ENCODE peak calls at places on chromosomes 12 and 14, in seven cellular contexts. P, J, R, Y, M, S and V are unnamed samples. For H4K20me1, the result is how much of the 10 kb centered on the place peaks cover.

GRCh38 chr12:123115409-123116111 is 35.3 kb downstream of the PITPNM2 start:
- DNase-seq in P (no peak), J (no peak), R (peak), Y (no peak), M (no peak), S (no peak), V (no peak)

GRCh38 chr12:11769723-11770514 is 120.4 kb downstream of the ETV6 start:
- DNase-seq in P (no peak), J (no peak), R (no peak), Y (no peak), M (no peak), S (no peak), V (no peak)

GRCh38 chr12:52197371-52198231 is 5.8 kb upstream of the KRT80 start:
- DNase-seq in P (no peak), J (no peak), R (no peak), Y (no peak), M (no peak), S (no peak), V (no peak)

GRCh38 chr12:110179291-110179690 is 55.1 kb downstream of the IFT81 start:
- DNase-seq in P (no peak), J (no peak), R (no peak), Y (no peak), M (no peak), S (no peak), V (no peak)

GRCh38 chr14:65877187-65877586 is 464.7 kb downstream of the FUT8 start:
- DNase-seq in P (no peak), J (no peak), R (no peak), Y (no peak), M (no peak), S (no peak), V (no peak)

GRCh38 chr14:77145975-77146740 is 4.6 kb upstream of the ZDHHC22 start:
- DNase-seq in P (peak), J (no peak), R (no peak), Y (no peak), M (no peak), S (no peak), V (no peak)

GRCh38 chr12:53803703-53804102 is 51.9 kb upstream of the CISTR start:
- DNase-seq in P (no peak), J (no peak), R (no peak), Y (no peak), M (no peak), S (no peak), V (no peak)

GRCh38 chr12:92096346-92097136 is 49.1 kb downstream of the BTG1 start:
- DNase-seq in P (no peak), J (no peak), R (no peak), Y (no peak), M (no peak), S (no peak), V (peak)

GRCh38 chr12:98644433-98644711 is 216 bp downstream of the IKBIP start:
- DNase-seq in P (no peak), J (peak), R (no peak), Y (peak), M (no peak), S (no peak), V (no peak)

GRCh38 chr12:61490732-61491498 is 769.3 kb upstream of the USP15 start:
- DNase-seq in P (no peak), J (no peak), R (no peak), Y (no peak), M (no peak), S (no peak), V (no peak)

GRCh38 chr14:64510825-64511679 is 6.5 kb downstream of the ZBTB1 start:
- DNase-seq in P (peak), J (peak), R (no peak), Y (peak), M (peak), S (peak), V (peak)

GRCh38 chr14:101461891-101462290 is 99.4 kb upstream of the DIO3 start:
- DNase-seq in P (no peak), J (no peak), R (no peak), Y (no peak), M (no peak), S (no peak), V (no peak)

GRCh38 chr12:103046154-103046553 is 88.7 kb downstream of the ASCL1 start:
- DNase-seq in P (no peak), J (no peak), R (no peak), Y (no peak), M (no peak), S (no peak), V (no peak)

GRCh38 chr14:24241829-24242443 is 487 bp downstream of the TINF2 start:
- DNase-seq in P (peak), J (peak), R (no peak), Y (peak), M (peak), S (peak), V (no peak)

GRCh38 chr12:88646824-88647223 is 66.6 kb upstream of the KITLG start:
- DNase-seq in P (no peak), J (no peak), R (no peak), Y (no peak), M (no peak), S (no peak), V (no peak)

GRCh38 chr12:67650127-67650495 is 1.6 kb downstream of the DYRK2 start:
- DNase-seq in P (peak), J (no peak), R (no peak), Y (no peak), M (no peak), S (no peak), V (peak)

GRCh38 chr14:54549862-54550261 is 17.1 kb upstream of the SAMD4A start:
- DNase-seq in P (no peak), J (no peak), R (no peak), Y (no peak), M (no peak), S (no peak), V (no peak)

GRCh38 chr12:114347861-114348260 is 58.1 kb downstream of the TBX5 start:
- DNase-seq in P (no peak), J (no peak), R (no peak), Y (no peak), M (no peak), S (no peak), V (no peak)

GRCh38 chr14:23590198-23590597 is 11.6 kb upstream of the JPH4 start:
- DNase-seq in P (no peak), J (no peak), R (no peak), Y (no peak), M (no peak), S (no peak), V (no peak)

GRCh38 chr14:39988939-39989338 is 556.7 kb upstream of the FBXO33 start:
- DNase-seq in P (no peak), J (peak), R (no peak), Y (no peak), M (peak), S (no peak), V (no peak)

GRCh38 chr14:31241450-31242114 is 34.0 kb upstream of the HECTD1 start:
- DNase-seq in P (no peak), J (no peak), R (no peak), Y (no peak), M (no peak), S (no peak), V (no peak)

GRCh38 chr14:86091811-86092210 is 561.9 kb downstream of the FLRT2 start:
- DNase-seq in P (no peak), J (no peak), R (no peak), Y (no peak), M (no peak), S (no peak), V (no peak)

GRCh38 chr12:124919646-124920352 is 5.3 kb upstream of the UBC start:
- DNase-seq in P (no peak), J (no peak), R (peak), Y (no peak), M (no peak), S (no peak), V (peak)

GRCh38 chr14:103408491-103409155 is 23.4 kb downstream of the MARK3 start:
- DNase-seq in P (no peak), J (no peak), R (no peak), Y (peak), M (no peak), S (no peak), V (peak)

GRCh38 chr12:6630696-6631095 is 5.1 kb downstream of the LPAR5 start:
- DNase-seq in P (peak), J (no peak), R (no peak), Y (no peak), M (no peak), S (no peak), V (no peak)

GRCh38 chr12:44143170-44143569 is 307.3 kb downstream of the TMEM117 start:
- DNase-seq in P (no peak), J (no peak), R (no peak), Y (no peak), M (no peak), S (no peak), V (no peak)

GRCh38 chr14:28382460-28383220 is 383.9 kb upstream of the FOXG1 start:
- DNase-seq in P (no peak), J (no peak), R (no peak), Y (no peak), M (peak), S (no peak), V (peak)

GRCh38 chr12:124507188-124508109 is 60.0 kb downstream of the NCOR2 start:
- DNase-seq in P (peak), J (no peak), R (no peak), Y (no peak), M (no peak), S (no peak), V (no peak)

GRCh38 chr14:92448786-92449185 is 64.8 kb upstream of the RIN3 start:
- DNase-seq in P (no peak), J (no peak), R (no peak), Y (no peak), M (no peak), S (no peak), V (no peak)

GRCh38 chr12:1630081-1630826 is 1.2 kb downstream of the WNT5B start:
- DNase-seq in P (peak), J (no peak), R (no peak), Y (no peak), M (no peak), S (peak), V (no peak)
- H3K9ac ChIP-seq in P (no peak), J (peak), R (no peak), Y (no peak), M (no peak), S (no peak), V (no peak)

DNA sequence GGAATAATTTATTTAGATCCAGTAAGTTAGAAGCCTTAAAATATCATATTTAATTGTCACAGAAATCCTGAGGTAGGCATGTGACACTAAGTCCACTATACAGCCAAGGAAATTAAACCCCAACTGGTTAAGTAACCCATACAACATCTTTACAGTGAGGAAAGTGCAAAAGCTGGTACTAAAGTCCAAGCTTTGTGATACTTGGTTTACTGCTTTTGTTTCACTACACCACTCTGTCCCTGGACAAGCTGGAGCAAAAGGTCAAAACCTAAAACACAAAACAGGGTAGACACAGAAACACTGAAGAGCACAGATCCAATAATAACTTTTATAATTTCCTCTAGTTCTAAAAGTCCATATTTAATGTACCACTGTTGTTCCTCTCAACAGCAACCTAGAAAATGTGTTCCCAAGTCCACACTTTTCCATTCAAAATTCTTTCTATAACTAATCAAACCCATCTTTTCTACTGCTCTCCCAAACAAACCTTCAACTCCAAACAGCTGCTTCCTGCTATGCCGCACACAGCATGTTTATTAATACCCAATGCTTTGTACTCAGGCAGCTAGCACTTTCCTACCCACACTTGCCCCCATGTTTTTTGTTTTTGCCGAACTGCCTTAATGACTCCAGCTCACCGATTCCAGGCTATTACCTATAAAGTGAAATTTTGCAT is 90.9 kb downstream of the MED13L start:
- DNase-seq in P (no peak), J (no peak), R (no peak), Y (no peak), M (peak), S (no peak), V (peak)
- H4K20me1 ChIP-seq in P (half or more), J (half or more), R (under half), Y (under half), M (under half), S (under half), V (under half)

DNA sequence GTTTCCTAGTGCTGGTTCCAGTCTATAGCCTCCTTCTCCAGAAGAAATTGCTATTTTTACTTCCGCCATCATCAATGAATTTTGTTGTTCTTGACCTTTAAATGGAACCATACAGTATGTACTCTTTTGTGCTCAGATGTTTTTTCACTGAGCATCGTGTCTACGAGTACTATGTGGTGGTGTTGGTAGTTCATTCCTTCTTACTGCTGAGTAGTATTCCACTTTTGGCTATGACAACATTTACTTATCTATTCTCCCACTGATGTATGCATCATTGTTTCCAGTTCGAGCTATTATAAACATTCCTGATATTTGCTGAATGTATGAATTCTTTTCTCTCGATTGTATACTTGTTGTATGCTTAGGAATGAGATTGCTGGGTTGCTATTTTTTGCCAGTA is 28.6 kb downstream of the SLC2A14 start:
- DNase-seq in P (no peak), J (no peak), R (no peak), Y (no peak), M (no peak), S (no peak), V (peak)
- TF ChIP-seq MAX in P (no peak), J (no peak), R (no peak), Y (no peak), M (no peak), S (no peak), V (no peak)

GRCh38 chr14:69259176-69259530 is 805 bp upstream of the GALNT16 start:
- DNase-seq in P (no peak), J (no peak), R (no peak), Y (no peak), M (no peak), S (no peak), V (no peak)
- H3K9ac ChIP-seq in P (no peak), J (no peak), R (no peak), Y (no peak), M (no peak), S (no peak), V (no peak)

GRCh38 chr12:1768585-1768984 is 51.8 kb upstream of the LRTM2 start:
- DNase-seq in P (no peak), J (no peak), R (no peak), Y (no peak), M (peak), S (no peak), V (no peak)

GRCh38 chr12:1769809-1770494 is 50.4 kb upstream of the LRTM2 start:
- DNase-seq in P (no peak), J (no peak), R (no peak), Y (no peak), M (peak), S (no peak), V (no peak)

GRCh38 chr12:1761857-1762256 is 58.5 kb upstream of the LRTM2 start:
- DNase-seq in P (no peak), J (no peak), R (no peak), Y (no peak), M (no peak), S (no peak), V (no peak)

GRCh38 chr12:1767407-1768090 is 52.8 kb upstream of the LRTM2 start:
- DNase-seq in P (no peak), J (no peak), R (no peak), Y (no peak), M (peak), S (no peak), V (no peak)

DNA sequence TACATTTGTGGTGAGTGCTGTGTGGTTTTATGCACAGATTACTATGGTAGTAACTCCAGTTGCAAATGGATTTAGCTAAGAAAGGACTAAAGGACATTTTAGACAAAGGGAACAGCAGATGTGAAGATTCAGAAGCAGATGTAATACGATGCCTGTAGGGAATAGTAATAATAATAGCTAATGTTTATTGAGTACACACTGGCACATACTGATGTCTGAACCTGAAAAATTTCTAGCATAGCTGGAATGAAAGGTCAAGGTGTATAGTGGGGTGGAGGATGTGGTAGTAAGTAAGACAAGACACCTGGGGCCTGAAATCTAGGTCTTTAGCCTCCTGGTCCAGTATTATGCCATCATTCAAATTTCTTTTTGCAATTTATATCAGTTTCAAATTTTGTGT is 54.3 kb upstream of the LRTM2 start:
- DNase-seq in P (no peak), J (no peak), R (no peak), Y (no peak), M (peak), S (no peak), V (no peak)
- H4K20me1 ChIP-seq in P (under half), J (under half), R (under half), Y (under half), M (under half), S (under half), V (under half)